ENCODE peak calls at places on chromosome 11, in five cellular contexts. P is stimulated activated CD4-positive, alpha-beta T cell treated with anti-CD3 and anti-CD28 coated beads, Interleukin-15, amount 100 ng/mL, for 48 hours; G is ureter; A is activated naive CD4-positive, alpha-beta T cell; C is choroid plexus epithelial cell. Z is an unnamed sample.

GRCh38 chr11:118607401-118608267 is at the start of gene PHLDB1:
- DNase-seq in P (no peak), G (no peak), A (no peak), C (peak; percentile 70), Z (peak; percentile 68)

GRCh38 chr11:64028398-64029115 is 7.2 kb upstream of the FLRT1 start:
- DNase-seq in P (no peak), G (no peak), A (no peak), C (peak; percentile 47), Z (peak; percentile 78)

GRCh38 chr11:20457934-20458333 is 70.4 kb downstream of the PRMT3 start:
- DNase-seq in P (no peak), G (no peak), A (no peak), C (no peak), Z (no peak)

GRCh38 chr11:113546757-113547507 is 71.7 kb upstream of the DRD2 start:
- DNase-seq in P (no peak), G (no peak), A (no peak), C (peak; percentile 42), Z (no peak)

GRCh38 chr11:68610452-68611116 is 73.8 kb upstream of the GAL start:
- DNase-seq in P (no peak), G (no peak), A (no peak), C (peak; percentile 40), Z (no peak)

GRCh38 chr11:23079382-23079813 is 219.1 kb upstream of the CCDC179 start:
- DNase-seq in P (no peak), G (no peak), A (no peak), C (peak; percentile 55), Z (no peak)

GRCh38 chr11:74923125-74923524 is 25.8 kb downstream of the XRRA1 start:
- DNase-seq in P (no peak), G (no peak), A (no peak), C (no peak), Z (no peak)

GRCh38 chr11:35709386-35709785 is 46.8 kb downstream of the TRIM44 start:
- DNase-seq in P (no peak), G (no peak), A (no peak), C (no peak), Z (no peak)

GRCh38 chr11:35159111-35159510 is 20.1 kb downstream of the CD44 start:
- DNase-seq in P (no peak), G (no peak), A (no peak), C (no peak), Z (no peak)

GRCh38 chr11:77090373-77091111 is 12.1 kb upstream of the OMP start:
- DNase-seq in P (no peak), G (no peak), A (no peak), C (no peak), Z (no peak)

GRCh38 chr11:124812876-124813275 is 12.7 kb upstream of the MSANTD2 start:
- DNase-seq in P (no peak), G (no peak), A (no peak), C (no peak), Z (no peak)

GRCh38 chr11:70582886-70583641 is 184.7 kb downstream of the CTTN start:
- DNase-seq in P (no peak), G (no peak), A (no peak), C (no peak), Z (no peak)

GRCh38 chr11:105713696-105714095 is 103.8 kb downstream of the GRIA4 start:
- DNase-seq in P (no peak), G (no peak), A (no peak), C (no peak), Z (no peak)

GRCh38 chr11:61281581-61282250 is 13.4 kb downstream of the VWCE start:
- DNase-seq in P (no peak), G (peak; percentile 63), A (no peak), C (peak; percentile 59), Z (peak; percentile 68)

GRCh38 chr11:102669664-102670063 is 35.9 kb downstream of the MMP27 start:
- DNase-seq in P (no peak), G (no peak), A (no peak), C (no peak), Z (no peak)

GRCh38 chr11:24082241-24082640 is 414.6 kb upstream of the LUZP2 start:
- DNase-seq in P (no peak), G (no peak), A (no peak), C (no peak), Z (no peak)

GRCh38 chr11:115301029-115301428 is 203.2 kb downstream of the CADM1 start:
- DNase-seq in P (no peak), G (no peak), A (no peak), C (no peak), Z (no peak)

GRCh38 chr11:113874920-113875413 is 405 bp downstream of the USP28 start:
- DNase-seq in P (peak; percentile 17), G (no peak), A (peak; percentile 12), C (peak; percentile 40), Z (no peak)

GRCh38 chr11:111483431-111483830 is 28.8 kb downstream of the BTG4 start:
- DNase-seq in P (no peak), G (no peak), A (no peak), C (peak; percentile 18), Z (no peak)

GRCh38 chr11:132052904-132053303 is 682.5 kb downstream of the NTM start:
- DNase-seq in P (no peak), G (no peak), A (no peak), C (peak; percentile 39), Z (no peak)

GRCh38 chr11:2793781-2794418 is 91.7 kb downstream of the CDKN1C start:
- DNase-seq in P (no peak), G (peak; percentile 33), A (no peak), C (no peak), Z (no peak)

GRCh38 chr11:86442420-86442819 is 67.7 kb downstream of the CCDC81 start:
- DNase-seq in P (no peak), G (no peak), A (no peak), C (peak; percentile 18), Z (no peak)

GRCh38 chr11:36306888-36307287 is 10.8 kb downstream of the PRR5L start:
- DNase-seq in P (no peak), G (no peak), A (no peak), C (peak; percentile 81), Z (peak; percentile 68)

GRCh38 chr11:73429121-73429740 is 53.0 kb downstream of the RELT start:
- DNase-seq in P (no peak), G (no peak), A (no peak), C (peak; percentile 73), Z (no peak)

GRCh38 chr11:33835143-33835878 is 56.6 kb downstream of the LMO2 start:
- DNase-seq in P (no peak), G (no peak), A (no peak), C (peak; percentile 71), Z (peak; percentile 73)

GRCh38 chr11:69272961-69273461 is 20.9 kb upstream of the MYEOV start:
- DNase-seq in P (no peak), G (no peak), A (no peak), C (no peak), Z (no peak)

GRCh38 chr11:115179647-115180046 is 324.6 kb downstream of the CADM1 start:
- DNase-seq in P (no peak), G (no peak), A (no peak), C (no peak), Z (no peak)

GRCh38 chr11:15685311-15685710 is 570.6 kb downstream of the INSC start:
- DNase-seq in P (no peak), G (no peak), A (no peak), C (no peak), Z (no peak)

GRCh38 chr11:36130401-36130800 is 158.8 kb downstream of the COMMD9 start:
- DNase-seq in P (no peak), G (no peak), A (no peak), C (no peak), Z (no peak)

GRCh38 chr11:1083621-1084551 is 9.2 kb downstream of the MUC2 start:
- DNase-seq in P (no peak), G (peak; percentile 79), A (no peak), C (no peak), Z (no peak)

GRCh38 chr11:75151346-75152047 is 590 bp downstream of the SLCO2B1 start:
- DNase-seq in P (no peak), G (no peak), A (no peak), C (no peak), Z (no peak)

GRCh38 chr11:62004473-62004872 is 37.0 kb upstream of the FTH1 start:
- DNase-seq in P (no peak), G (no peak), A (no peak), C (peak; percentile 93), Z (no peak)

GRCh38 chr11:8789864-8790263 is 107.3 kb downstream of the RPL27A start:
- DNase-seq in P (no peak), G (no peak), A (no peak), C (no peak), Z (no peak)

Z was measured in hepatocyte.